ENCODE peak calls at places on chromosomes 13 and 19, in four cellular contexts. M is SK-N-SH, H is HepG2, X is H1. D is an unnamed sample.

GRCh38 chr19:12035220-12036172 is at the start of gene ZNF433:
- DNase-seq in M (peak; percentile 97), H (peak; percentile 84), X (peak; percentile 76), D (peak; percentile 92)

GRCh38 chr13:74820809-74821208 is 661.2 kb downstream of the TBC1D4 start:
- DNase-seq in M (no peak), H (no peak), X (no peak), D (no peak)

GRCh38 chr19:4233282-4233853 is 4.0 kb downstream of the EBI3 start:
- DNase-seq in M (peak; percentile 84), H (peak; percentile 45), X (no peak), D (no peak)

GRCh38 chr13:77267362-77267761 is 59.5 kb downstream of the MYCBP2 start:
- DNase-seq in M (no peak), H (no peak), X (no peak), D (no peak)

GRCh38 chr19:34350161-34350561 is 14.8 kb upstream of the GPI start:
- DNase-seq in M (no peak), H (no peak), X (no peak), D (peak; percentile 35)

GRCh38 chr13:99971576-99972189 is at the start of gene ZIC5:
- DNase-seq in M (peak; percentile 38), H (no peak), X (peak; percentile 84), D (no peak)

GRCh38 chr19:11475861-11476260 is 5.0 kb downstream of the ELAVL3 start:
- DNase-seq in M (no peak), H (no peak), X (no peak), D (no peak)

GRCh38 chr13:72199640-72200039 is 332.6 kb upstream of the DACH1 start:
- DNase-seq in M (no peak), H (no peak), X (no peak), D (no peak)

GRCh38 chr19:39136225-39136940 is 10.8 kb downstream of the PAK4 start:
- DNase-seq in M (peak; percentile 14), H (no peak), X (no peak), D (no peak)

GRCh38 chr19:50352242-50352641 is 13.2 kb downstream of the NAPSA start:
- DNase-seq in M (no peak), H (no peak), X (no peak), D (no peak)

GRCh38 chr13:98044301-98044700 is 90.8 kb downstream of the IPO5 start:
- DNase-seq in M (no peak), H (no peak), X (no peak), D (no peak)

GRCh38 chr13:64505511-64505910 is 2724.6 kb downstream of the PCDH9 start:
- DNase-seq in M (no peak), H (no peak), X (no peak), D (no peak)

GRCh38 chr13:98239156-98240076 is 62.3 kb upstream of the RNF113B start:
- DNase-seq in M (no peak), H (no peak), X (peak; percentile 7), D (no peak)

GRCh38 chr19:17873661-17874422 is 2.1 kb downstream of the SLC5A5 start:
- DNase-seq in M (peak; percentile 98), H (no peak), X (no peak), D (peak; percentile 90)

GRCh38 chr19:27971071-27971470 is 1241.9 kb downstream of the UQCRFS1 start:
- DNase-seq in M (no peak), H (no peak), X (peak; percentile 58), D (no peak)

GRCh38 chr19:11191273-11191755 is 6.0 kb downstream of the KANK2 start:
- DNase-seq in M (peak; percentile 71), H (no peak), X (no peak), D (no peak)

GRCh38 chr13:26558074-26558805 is 757 bp downstream of the WASF3 start:
- DNase-seq in M (peak; percentile 73), H (no peak), X (no peak), D (peak; percentile 9)

GRCh38 chr13:69243366-69243765 is 864.3 kb upstream of the ATXN8OS start:
- DNase-seq in M (no peak), H (no peak), X (no peak), D (no peak)

GRCh38 chr13:101911752-101912151 is 459.3 kb downstream of the ITGBL1 start:
- DNase-seq in M (no peak), H (no peak), X (no peak), D (no peak)

GRCh38 chr19:6719540-6719861 is 949 bp downstream of the C3 start:
- DNase-seq in M (no peak), H (no peak), X (no peak), D (no peak)

GRCh38 chr19:6718741-6719539 is 1.5 kb downstream of the C3 start:
- DNase-seq in M (peak; percentile 75), H (peak; percentile 93), X (no peak), D (no peak)

GRCh38 chr19:6717036-6717435 is 3.4 kb downstream of the C3 start:
- DNase-seq in M (no peak), H (no peak), X (no peak), D (no peak)

GRCh38 chr19:6717441-6717971 is 2.9 kb downstream of the C3 start:
- DNase-seq in M (no peak), H (no peak), X (no peak), D (no peak)

DNA sequence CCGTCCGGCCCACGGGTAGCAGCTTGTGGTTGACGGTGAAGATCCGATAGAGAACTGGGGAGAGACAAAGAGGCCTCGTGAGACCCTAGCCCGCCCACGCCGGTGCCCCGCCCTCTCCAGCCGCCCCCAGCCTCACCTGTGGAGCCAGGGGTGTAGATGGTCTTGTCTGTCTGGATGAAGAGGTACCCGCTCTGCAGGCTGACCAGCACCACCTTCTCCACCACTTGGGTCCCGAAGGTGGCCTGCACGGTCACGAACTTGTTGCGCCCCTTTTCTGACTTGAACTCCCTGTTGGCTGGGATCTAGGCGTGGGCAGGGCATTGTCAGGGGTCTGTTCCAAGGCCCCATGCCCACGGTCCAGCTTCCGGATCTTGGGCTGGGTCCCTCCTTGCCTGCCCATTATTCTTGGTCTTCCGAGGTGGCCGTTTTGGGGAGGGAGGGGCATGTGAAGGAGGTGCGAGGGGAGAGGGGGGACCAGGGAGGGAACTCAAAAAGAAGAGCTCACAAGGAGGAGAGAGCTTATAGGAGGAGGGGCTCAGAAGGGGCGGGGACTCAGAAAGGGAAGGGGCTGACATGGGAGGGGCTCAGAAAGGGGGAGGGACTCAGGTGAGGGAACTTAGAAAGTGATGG is 2.2 kb downstream of the C3 start:
- DNase-seq in M (no peak), H (no peak), X (no peak), D (no peak)
- TF ChIP-seq TAF1 in M (no peak), H (no peak), X (no peak), D (no peak)

DNA sequence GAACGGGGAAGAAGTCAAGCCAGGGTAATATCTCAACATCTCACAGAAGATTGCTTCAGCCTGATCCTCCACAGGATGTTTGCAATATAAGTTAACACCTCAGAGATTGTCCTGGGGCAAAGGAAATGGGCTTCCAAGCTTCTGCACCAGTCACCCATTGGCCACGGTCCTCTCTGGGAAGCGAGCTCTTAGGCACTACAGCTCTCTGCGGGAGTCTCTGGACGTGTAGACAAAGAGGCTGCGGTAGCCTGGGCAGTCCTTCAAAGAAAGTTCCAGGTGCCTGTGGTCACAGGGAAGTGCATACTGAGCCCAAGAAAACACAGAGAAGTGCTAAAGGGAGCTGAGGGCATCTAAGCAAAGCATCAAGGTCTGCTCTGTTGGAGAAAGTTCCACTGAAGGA is 805.7 kb downstream of the DIAPH3 start:
- DNase-seq in M (no peak), H (no peak), X (no peak), D (no peak)
- TF ChIP-seq TAF1 in M (no peak), H (no peak), X (no peak), D (no peak)

DNA sequence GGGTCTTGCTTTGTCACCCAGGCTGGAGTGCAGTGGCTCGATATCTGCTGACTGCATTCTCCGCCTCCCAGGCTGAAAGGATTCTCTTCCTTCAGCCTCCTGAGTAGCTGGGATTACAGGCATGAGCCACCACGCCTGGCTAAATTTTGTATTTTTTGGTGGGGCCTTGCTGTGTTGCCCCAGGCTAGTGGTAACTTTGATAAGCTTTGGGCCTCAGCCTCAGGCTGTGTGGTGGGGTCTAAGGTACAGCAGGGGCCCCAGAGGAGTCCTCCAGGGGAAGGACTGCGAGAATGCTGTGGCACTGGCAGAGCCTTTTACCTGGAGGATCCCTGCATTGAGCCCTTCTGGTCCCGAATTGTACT is 7.2 kb downstream of the DOT1L start:
- DNase-seq in M (no peak), H (no peak), X (no peak), D (no peak)
- TF ChIP-seq TAF1 in M (no peak), H (no peak), X (no peak), D (peak; percentile 15)

GRCh38 chr13:79833972-79834371 is 353.0 kb downstream of the NDFIP2 start:
- DNase-seq in M (no peak), H (no peak), X (no peak), D (no peak)
- TF ChIP-seq TAF1 in M (no peak), H (no peak), X (no peak), D (no peak)

GRCh38 chr19:2432131-2432848 is 4.9 kb upstream of the TIMM13 start:
- DNase-seq in M (no peak), H (no peak), X (no peak), D (no peak)
- TF ChIP-seq TAF1 in M (no peak), H (no peak), X (no peak), D (no peak)

GRCh38 chr19:35963514-35963913 is 27.3 kb downstream of the LRFN3 start:
- DNase-seq in M (no peak), H (peak; percentile 34), X (no peak), D (no peak)
- TF ChIP-seq TAF1 in M (no peak), H (no peak), X (no peak), D (no peak)

D was measured in GM12891.